ENCODE peak calls at places on chromosomes 6 and 20, in ten cellular contexts. L is lower lobe of right lung; F is CD8-positive, alpha-beta T cell; M is endothelial cell of umbilical vein; T is heart right ventricle; X is heart left ventricle; K is GM23248; R is ovary; E is lung; H is uterus. C is an unnamed sample.

GRCh38 chr6:157253699-157254098 is 69.6 kb downstream of the TMEM242 start:
- DNase-seq in L (no peak), F (no peak), M (no peak), T (no peak), X (no peak), K (no peak), R (no peak), E (no peak), H (no peak), C (peak)

GRCh38 chr20:57685134-57685851 is 24.5 kb downstream of the PMEPA1 start:
- DNase-seq in L (no peak), F (no peak), M (no peak), T (no peak), X (peak), K (no peak), R (no peak), E (no peak), H (no peak), C (no peak)

GRCh38 chr6:82589509-82590206 is 226.0 kb downstream of the TPBG start:
- DNase-seq in L (no peak), F (no peak), M (peak), T (no peak), X (no peak), K (peak), R (no peak), E (no peak), H (no peak), C (no peak)

GRCh38 chr6:32064706-32065105 is 26.5 kb downstream of the CYP21A2 start:
- DNase-seq in L (no peak), F (no peak), M (no peak), T (no peak), X (no peak), K (no peak), R (no peak), E (no peak), H (no peak), C (no peak)

GRCh38 chr6:34810936-34811632 is 19.2 kb downstream of the BLTP3A start:
- DNase-seq in L (no peak), F (no peak), M (peak), T (no peak), X (no peak), K (no peak), R (no peak), E (no peak), H (no peak), C (peak)

GRCh38 chr20:45011108-45011526 is 44.8 kb downstream of the STK4 start:
- DNase-seq in L (no peak), F (peak), M (peak), T (no peak), X (peak), K (peak), R (peak), E (peak), H (peak), C (peak)

GRCh38 chr6:44006123-44006871 is 121.0 kb downstream of the MRPL14 start:
- DNase-seq in L (no peak), F (no peak), M (no peak), T (no peak), X (no peak), K (peak), R (no peak), E (no peak), H (no peak), C (no peak)

GRCh38 chr6:37632291-37632690 is 65.4 kb downstream of the MDGA1 start:
- DNase-seq in L (no peak), F (no peak), M (no peak), T (no peak), X (no peak), K (no peak), R (no peak), E (no peak), H (no peak), C (no peak)

GRCh38 chr6:53020005-53020744 is 25.1 kb upstream of the GSTA4 start:
- DNase-seq in L (no peak), F (no peak), M (no peak), T (no peak), X (no peak), K (no peak), R (no peak), E (no peak), H (no peak), C (no peak)

DNA sequence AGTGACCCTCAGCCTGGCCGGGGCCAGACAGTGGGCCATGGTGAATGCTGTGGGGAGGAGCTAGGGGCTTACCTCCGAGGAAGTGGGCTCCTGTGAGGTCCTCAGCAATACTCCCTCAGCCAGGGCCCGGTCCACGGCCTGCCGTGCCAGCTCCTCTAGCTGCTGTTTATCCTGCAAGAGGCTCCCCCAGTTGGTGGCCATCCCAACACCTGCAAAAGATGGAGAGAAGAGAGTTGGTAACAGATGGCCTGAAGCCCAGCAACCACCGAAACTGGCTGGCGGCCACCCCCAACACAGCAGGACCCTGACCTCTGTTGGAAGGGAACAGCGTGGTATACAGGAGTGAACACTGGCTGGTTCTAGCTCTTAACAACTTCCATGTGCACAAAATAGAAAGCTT is 4.0 kb downstream of the GSS start:
- DNase-seq in L (no peak), F (no peak), M (no peak), T (peak), X (no peak), K (no peak), R (no peak), E (no peak), H (no peak), C (no peak)
- H3K4me3 ChIP-seq in L (no peak), F (no peak), M (no peak), T (no peak), X (no peak), K (no peak), R (no peak), E (no peak), H (no peak), C (no peak)

DNA sequence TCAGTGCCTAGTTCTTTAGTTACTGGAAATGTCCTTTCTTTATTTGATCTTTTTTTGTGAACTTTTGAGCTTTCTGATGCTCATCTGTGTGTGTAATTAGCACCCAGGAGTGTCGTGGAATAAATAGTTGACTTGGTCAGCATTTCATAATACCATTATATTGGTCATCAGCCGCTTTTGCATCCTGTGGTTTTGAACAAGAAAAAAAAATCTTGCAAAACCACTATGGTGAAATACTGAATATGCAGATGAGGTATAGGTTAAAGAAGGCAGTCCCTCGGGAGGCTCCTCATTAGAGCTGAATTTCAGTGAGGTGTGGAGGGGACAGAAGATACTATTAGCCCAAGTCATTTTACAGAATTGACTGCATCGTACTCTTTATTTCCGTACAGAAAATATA is 90.1 kb downstream of the FOXO3 start:
- DNase-seq in L (no peak), F (no peak), M (no peak), T (no peak), X (no peak), K (peak), R (no peak), E (no peak), H (no peak), C (no peak)
- H3K27ac ChIP-seq in L (peak), F (no peak), M (no peak), T (peak), X (peak), K (peak), R (no peak), E (no peak), H (peak), C (peak)

DNA sequence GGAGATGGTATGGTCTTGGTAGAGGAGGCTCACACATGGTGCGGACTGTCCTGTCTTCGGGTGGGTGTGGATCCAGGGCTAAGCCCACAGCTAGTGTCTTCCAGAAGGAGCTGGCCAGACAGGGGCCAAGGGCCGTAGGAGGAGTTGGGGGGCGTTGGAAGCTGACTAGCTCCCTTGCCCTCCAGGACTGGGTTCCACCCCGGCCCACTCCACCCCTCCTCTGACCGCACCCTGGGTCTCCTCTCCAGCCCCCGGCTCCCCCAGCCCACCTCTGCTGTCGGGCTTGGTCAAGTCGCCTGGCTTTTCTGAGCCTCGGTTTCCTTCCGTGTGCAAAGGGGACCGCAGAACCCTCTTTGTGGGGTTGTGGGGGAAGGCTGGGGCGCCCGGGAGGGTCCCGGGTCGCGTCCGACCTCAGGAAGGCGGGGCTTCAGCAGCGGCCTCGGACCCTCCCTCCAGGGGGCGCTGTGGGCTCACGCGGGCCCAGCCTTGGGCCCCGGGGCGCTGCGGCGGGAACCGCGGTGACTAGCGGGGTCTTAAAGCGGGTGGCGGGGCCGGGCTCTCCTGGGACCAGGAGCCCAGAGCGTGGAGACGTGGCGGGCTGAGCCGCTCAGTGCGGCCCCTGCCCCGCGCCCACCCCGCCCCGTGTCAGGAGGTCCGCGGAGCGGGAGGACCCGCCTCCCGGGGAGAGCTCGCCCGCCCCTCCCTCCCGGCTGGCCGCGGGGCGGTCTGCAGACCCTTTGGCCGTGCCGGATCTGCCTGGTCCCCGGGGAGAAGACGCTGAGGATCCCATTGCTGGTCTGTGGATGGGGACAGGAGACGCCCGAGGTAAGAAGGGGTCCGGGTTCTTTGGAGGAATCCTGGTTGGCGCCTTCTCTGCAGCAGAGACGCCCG is 5.4 kb downstream of the NPBWR2 start:
- DNase-seq in L (peak), F (peak), M (peak), T (peak), X (no peak), K (peak), R (no peak), E (no peak), H (no peak), C (peak)
- H3K4me3 ChIP-seq in L (peak), F (peak), M (no peak), T (peak), X (peak), K (no peak), R (no peak), E (no peak), H (no peak), C (peak)

GRCh38 chr6:2109796-2110195 is 135.6 kb downstream of the GMDS start:
- DNase-seq in L (no peak), F (no peak), M (peak), T (no peak), X (no peak), K (no peak), R (no peak), E (no peak), H (no peak), C (no peak)
- H3K27ac ChIP-seq in L (no peak), F (no peak), M (peak), T (no peak), X (no peak), K (no peak), R (no peak), E (no peak), H (no peak), C (no peak)

GRCh38 chr6:26342106-26342999 is 22.6 kb upstream of the BTN3A2 start:
- DNase-seq in L (no peak), F (no peak), M (no peak), T (no peak), X (no peak), K (peak), R (no peak), E (no peak), H (no peak), C (no peak)
- H3K4me3 ChIP-seq in L (peak), F (peak), M (no peak), T (no peak), X (no peak), K (peak), R (peak), E (no peak), H (no peak), C (no peak)

DNA sequence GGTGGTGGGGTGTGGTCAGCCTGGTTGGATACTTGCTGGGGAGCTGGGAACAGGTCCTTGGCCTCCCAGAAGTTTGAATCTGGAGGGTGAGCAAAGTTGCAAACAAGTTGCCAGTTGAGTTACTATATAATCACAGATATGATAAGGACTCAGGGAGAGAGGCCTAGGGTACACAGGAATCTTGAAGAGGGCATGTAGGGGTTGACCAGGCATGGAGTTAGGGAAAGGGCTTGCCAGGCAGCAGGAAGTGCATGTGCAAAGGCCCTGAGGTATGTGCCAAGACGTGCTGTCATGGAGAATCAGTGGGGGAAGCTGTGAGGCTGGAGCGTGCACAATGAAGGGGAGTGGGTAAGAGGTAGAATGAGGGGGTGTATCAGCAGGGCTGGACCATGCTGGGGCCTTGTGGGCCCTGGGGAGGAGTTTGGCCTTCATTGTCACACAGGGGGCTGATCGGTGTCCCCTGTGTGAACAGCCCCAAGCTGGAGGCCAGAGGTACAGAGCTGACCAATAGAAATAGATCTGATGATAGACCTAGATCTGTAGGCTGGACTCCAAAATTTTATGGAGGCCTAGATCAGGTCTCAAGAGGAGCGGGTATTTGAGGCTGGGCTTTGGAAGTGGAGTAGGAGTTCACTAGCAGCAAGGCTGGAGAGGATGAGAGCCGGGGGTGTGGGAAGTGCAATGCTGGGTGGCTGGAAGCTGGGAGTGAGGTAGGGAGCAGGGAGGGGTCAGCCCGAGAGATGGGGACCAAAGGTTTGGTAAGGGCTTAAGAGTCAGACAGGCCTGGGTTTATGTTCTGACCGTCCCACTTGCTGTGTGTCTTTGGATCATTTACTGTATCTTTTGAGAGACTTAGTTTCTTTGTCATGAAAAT is 2.9 kb downstream of the SRC start:
- DNase-seq in L (no peak), F (no peak), M (no peak), T (no peak), X (no peak), K (no peak), R (peak), E (no peak), H (peak), C (no peak)
- H3K27ac ChIP-seq in L (peak), F (no peak), M (no peak), T (no peak), X (no peak), K (peak), R (no peak), E (peak), H (peak), C (no peak)

C was measured in body of pancreas.